ENCODE peak calls at places on chromosomes 12 and 14, in seven cellular contexts. F is GM23248, U is neural progenitor cell, I is OCI-LY7, J is SK-N-SH, B is MM.1S, R is HCT116. V is an unnamed sample.
A peak's percentile ranks its signal among the peaks of the same experiment; 100 is the strongest.

GRCh38 chr12:59742831-59743230 is 147.0 kb downstream of the SLC16A7 start:
- DNase-seq in F (peak; percentile 73), U (no peak), I (no peak), J (no peak), B (no peak), R (no peak), V (no peak)

GRCh38 chr12:54389139-54389508 is 4.6 kb upstream of the ZNF385A start:
- DNase-seq in F (no peak), U (no peak), I (no peak), J (no peak), B (no peak), R (no peak), V (no peak)

GRCh38 chr12:131701705-131702572 is 9.0 kb upstream of the SFSWAP start:
- DNase-seq in F (no peak), U (no peak), I (no peak), J (no peak), B (no peak), R (no peak), V (no peak)

GRCh38 chr12:105995986-105996385 is 142.8 kb downstream of the NUAK1 start:
- DNase-seq in F (peak; percentile 9), U (no peak), I (no peak), J (no peak), B (no peak), R (no peak), V (no peak)

GRCh38 chr12:19912996-19913395 is 455.3 kb upstream of the PDE3A start:
- DNase-seq in F (no peak), U (peak; percentile 8), I (no peak), J (no peak), B (no peak), R (no peak), V (no peak)

GRCh38 chr14:24377660-24378059 is 9.7 kb downstream of the NFATC4 start:
- DNase-seq in F (no peak), U (no peak), I (no peak), J (no peak), B (no peak), R (no peak), V (no peak)

GRCh38 chr14:54762296-54762695 is 140.3 kb downstream of the GCH1 start:
- DNase-seq in F (peak; percentile 46), U (no peak), I (no peak), J (no peak), B (no peak), R (no peak), V (no peak)

GRCh38 chr12:6613015-6613775 is 6.0 kb upstream of the CHD4 start:
- DNase-seq in F (peak; percentile 74), U (peak; percentile 77), I (peak; percentile 30), J (peak; percentile 72), B (peak; percentile 66), R (peak; percentile 45), V (peak; percentile 73)

GRCh38 chr14:65170768-65171251 is 68.5 kb upstream of the MAX start:
- DNase-seq in F (peak; percentile 91), U (peak; percentile 74), I (peak; percentile 27), J (peak; percentile 65), B (no peak), R (no peak), V (peak; percentile 80)

GRCh38 chr14:68925373-68925772 is 53.7 kb downstream of the ACTN1 start:
- DNase-seq in F (no peak), U (no peak), I (no peak), J (no peak), B (no peak), R (no peak), V (no peak)

GRCh38 chr14:86346818-86347384 is 817.0 kb downstream of the FLRT2 start:
- DNase-seq in F (no peak), U (no peak), I (no peak), J (no peak), B (peak; percentile 74), R (no peak), V (no peak)

GRCh38 chr12:120831648-120832267 is 72.4 kb downstream of the SPPL3 start:
- DNase-seq in F (no peak), U (no peak), I (no peak), J (peak; percentile 27), B (no peak), R (no peak), V (no peak)

GRCh38 chr12:49923035-49923644 is 19.4 kb upstream of the FAIM2 start:
- DNase-seq in F (no peak), U (no peak), I (no peak), J (no peak), B (no peak), R (no peak), V (no peak)

GRCh38 chr14:30610719-30611388 is 11.3 kb upstream of the SCFD1 start:
- DNase-seq in F (peak; percentile 46), U (no peak), I (peak; percentile 18), J (peak; percentile 27), B (no peak), R (peak; percentile 36), V (peak; percentile 91)

GRCh38 chr12:27434673-27435565 is 11.6 kb upstream of the SMCO2 start:
- DNase-seq in F (peak; percentile 50), U (peak; percentile 17), I (peak; percentile 34), J (peak; percentile 54), B (no peak), R (no peak), V (peak; percentile 33)

GRCh38 chr12:118344829-118345228 is 27.9 kb downstream of the TAOK3 start:
- DNase-seq in F (no peak), U (no peak), I (no peak), J (no peak), B (no peak), R (no peak), V (no peak)
- TF ChIP-seq EZH2phosphoT487 in F (no peak), U (no peak), I (no peak), J (no peak), B (no peak), R (no peak), V (no peak)

DNA sequence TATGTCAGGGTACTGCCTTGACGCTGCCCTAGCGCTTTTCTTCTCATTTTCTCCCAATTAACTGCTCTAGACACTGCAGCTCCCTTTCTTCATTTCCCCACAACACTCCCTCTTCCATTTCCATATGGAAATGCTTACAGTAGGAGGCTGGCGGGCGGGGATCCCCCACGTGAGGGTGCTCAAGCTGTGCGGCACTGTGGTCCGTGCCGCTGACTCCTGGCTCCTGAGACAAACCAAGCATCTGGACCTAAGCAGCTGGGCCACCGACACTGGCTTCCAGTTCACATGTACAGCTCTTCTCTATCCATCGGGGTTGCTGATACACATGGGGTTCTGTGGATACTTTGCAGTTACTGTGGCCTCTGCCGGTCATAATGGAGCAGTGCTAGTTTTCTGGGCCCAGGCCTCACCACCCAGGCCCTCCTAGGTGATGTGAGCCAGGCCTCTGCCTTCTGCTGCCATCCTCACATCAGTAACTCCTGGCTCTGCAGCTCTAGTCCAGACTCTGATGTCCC is 20.2 kb downstream of the TCHP start:
- DNase-seq in F (no peak), U (no peak), I (no peak), J (no peak), B (no peak), R (no peak), V (no peak)
- TF ChIP-seq EZH2phosphoT487 in F (no peak), U (no peak), I (no peak), J (no peak), B (no peak), R (no peak), V (no peak)

DNA sequence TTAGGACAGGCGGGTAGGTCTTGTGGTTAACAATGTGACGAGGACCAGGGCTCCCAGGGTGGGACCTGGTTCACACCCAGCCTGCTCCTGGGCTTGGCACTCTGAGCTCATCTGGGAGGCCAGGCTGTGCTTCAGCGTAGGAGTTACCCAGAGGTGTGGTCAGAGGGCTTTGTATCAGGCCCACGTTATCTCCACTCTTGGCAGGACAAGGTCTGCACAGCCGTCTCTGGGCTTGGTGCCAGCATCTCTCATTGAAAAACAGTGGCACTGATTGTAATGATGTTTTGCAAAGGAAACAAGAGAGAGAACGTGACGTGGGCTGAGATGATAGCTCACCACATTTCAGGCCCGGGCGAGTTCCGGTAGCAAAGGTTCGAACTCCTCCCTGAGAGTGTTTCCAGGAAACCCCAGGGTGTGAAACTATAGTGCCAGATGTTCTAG is 227.1 kb downstream of the KTN1 start:
- DNase-seq in F (peak; percentile 47), U (no peak), I (no peak), J (peak; percentile 38), B (peak; percentile 44), R (peak; percentile 70), V (peak; percentile 87)
- TF ChIP-seq EZH2phosphoT487 in F (no peak), U (no peak), I (no peak), J (no peak), B (no peak), R (no peak), V (no peak)

GRCh38 chr14:43894534-43894933 is 612.5 kb downstream of the FSCB start:
- DNase-seq in F (peak; percentile 38), U (peak; percentile 71), I (peak; percentile 43), J (peak; percentile 0), B (peak; percentile 7), R (peak; percentile 7), V (peak; percentile 56)
- TF ChIP-seq EZH2phosphoT487 in F (no peak), U (no peak), I (no peak), J (no peak), B (no peak), R (no peak), V (no peak)

GRCh38 chr12:8493084-8493483 is 20.2 kb upstream of the CLEC4D start:
- DNase-seq in F (no peak), U (no peak), I (peak; percentile 1), J (no peak), B (peak; percentile 79), R (no peak), V (no peak)
- TF ChIP-seq EZH2phosphoT487 in F (no peak), U (no peak), I (no peak), J (no peak), B (no peak), R (no peak), V (no peak)

V was measured in PC-3.